ENCODE peak calls at places on chromosomes 11 and 22, in seven cellular contexts. P is NB4, K is ovary, O is body of pancreas, T is stomach, H is A549, X is endothelial cell of umbilical vein. D is an unnamed sample.

GRCh38 chr11:94895451-94895850 is 77.9 kb downstream of the CWC15 start:
- DNase-seq in P (no peak), K (no peak), O (no peak), T (no peak), H (peak; percentile 19), X (peak; percentile 42), D (no peak)

GRCh38 chr11:112195906-112196305 is 20.6 kb downstream of the BCO2 start:
- DNase-seq in P (peak; percentile 23), K (no peak), O (no peak), T (no peak), H (peak; percentile 11), X (no peak), D (no peak)

GRCh38 chr22:23117890-23118646 is 23.7 kb downstream of the RSPH14 start:
- DNase-seq in P (no peak), K (no peak), O (no peak), T (no peak), H (no peak), X (no peak), D (no peak)

GRCh38 chr11:82680252-82680651 is 53.4 kb downstream of the FAM181B start:
- DNase-seq in P (peak; percentile 48), K (no peak), O (no peak), T (no peak), H (no peak), X (no peak), D (no peak)

GRCh38 chr11:94975599-94975998 is 2.1 kb downstream of the KDM4D start:
- DNase-seq in P (no peak), K (no peak), O (no peak), T (no peak), H (no peak), X (no peak), D (no peak)

GRCh38 chr11:18700872-18701271 is 2.3 kb downstream of the TMEM86A start:
- DNase-seq in P (no peak), K (no peak), O (no peak), T (no peak), H (no peak), X (no peak), D (no peak)

GRCh38 chr11:122344281-122344680 is 228.3 kb upstream of the BLID start:
- DNase-seq in P (no peak), K (no peak), O (no peak), T (no peak), H (no peak), X (peak; percentile 8), D (no peak)

GRCh38 chr11:126638663-126639062 is 283.2 kb downstream of the ST3GAL4 start:
- DNase-seq in P (no peak), K (no peak), O (no peak), T (no peak), H (no peak), X (no peak), D (no peak)

GRCh38 chr11:112523477-112523876 is 262.8 kb upstream of the PLET1 start:
- DNase-seq in P (no peak), K (no peak), O (peak; percentile 63), T (no peak), H (no peak), X (no peak), D (no peak)

GRCh38 chr11:396511-396947 is 2.5 kb downstream of the PKP3 start:
- DNase-seq in P (no peak), K (no peak), O (no peak), T (no peak), H (peak; percentile 78), X (peak; percentile 40), D (no peak)

GRCh38 chr22:48418831-48419230 is 1408.8 kb downstream of the BRD1 start:
- DNase-seq in P (no peak), K (no peak), O (no peak), T (no peak), H (no peak), X (no peak), D (no peak)

GRCh38 chr22:16603448-16603768 is 10.8 kb upstream of the CCT8L2 start:
- DNase-seq in P (no peak), K (no peak), O (no peak), T (no peak), H (no peak), X (no peak), D (no peak)

GRCh38 chr22:32132783-32133182 is 26.3 kb downstream of the C22orf42 start:
- DNase-seq in P (no peak), K (no peak), O (no peak), T (no peak), H (no peak), X (no peak), D (no peak)

GRCh38 chr11:23404225-23405160 is 544.2 kb upstream of the CCDC179 start:
- DNase-seq in P (no peak), K (no peak), O (no peak), T (peak; percentile 22), H (no peak), X (no peak), D (no peak)

GRCh38 chr11:18457435-18457834 is 1.8 kb downstream of the LDHAL6A start:
- DNase-seq in P (no peak), K (no peak), O (no peak), T (peak; percentile 53), H (peak; percentile 13), X (peak; percentile 72), D (no peak)

GRCh38 chr22:42052765-42053164 is 17.8 kb downstream of the NAGA start:
- DNase-seq in P (no peak), K (no peak), O (no peak), T (no peak), H (no peak), X (no peak), D (no peak)

GRCh38 chr11:43920598-43921419 is 21.6 kb upstream of the C11orf96 start:
- DNase-seq in P (peak; percentile 74), K (peak; percentile 83), O (peak; percentile 22), T (peak; percentile 46), H (peak; percentile 97), X (peak; percentile 96), D (no peak)

GRCh38 chr11:776459-777287 is 614 bp downstream of the GATD1 start:
- DNase-seq in P (peak; percentile 68), K (no peak), O (peak; percentile 32), T (no peak), H (no peak), X (peak; percentile 26), D (no peak)

DNA sequence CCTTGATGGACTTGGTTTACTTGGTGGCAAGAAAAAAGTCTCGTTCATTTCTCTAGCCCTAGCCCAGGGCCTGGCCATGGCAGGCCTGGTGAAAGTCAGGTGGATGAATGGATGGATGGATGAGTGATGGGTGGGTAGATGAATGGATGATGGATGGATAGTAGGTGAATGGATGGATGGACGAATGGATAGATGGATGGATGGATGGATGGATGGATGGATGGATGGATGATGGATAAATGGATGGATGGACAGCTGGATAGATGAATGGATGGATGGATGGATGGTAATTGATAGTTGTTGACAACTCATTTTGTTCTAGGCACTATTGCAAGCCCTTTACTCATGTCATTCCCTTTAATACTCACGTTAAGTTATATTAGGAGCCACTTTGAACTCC is 86.1 kb upstream of the ANO1 start:
- DNase-seq in P (no peak), K (no peak), O (no peak), T (no peak), H (no peak), X (no peak), D (no peak)
- TF ChIP-seq POLR2A in P (no peak), K (no peak), O (no peak), T (no peak), H (no peak), X (no peak), D (no peak)

GRCh38 chr22:46244771-46245170 is 5.3 kb downstream of the CDPF1 start:
- DNase-seq in P (no peak), K (no peak), O (no peak), T (no peak), H (no peak), X (no peak), D (no peak)
- TF ChIP-seq POLR2A in P (no peak), K (no peak), O (no peak), T (no peak), H (no peak), X (no peak), D (no peak)

GRCh38 chr11:15675683-15676082 is 561.0 kb downstream of the INSC start:
- DNase-seq in P (no peak), K (no peak), O (no peak), T (no peak), H (no peak), X (no peak), D (no peak)
- TF ChIP-seq POLR2A in P (no peak), K (no peak), O (no peak), T (no peak), H (no peak), X (no peak), D (no peak)

GRCh38 chr11:134521001-134521400 is 109.0 kb upstream of the B3GAT1 start:
- DNase-seq in P (no peak), K (no peak), O (no peak), T (no peak), H (no peak), X (no peak), D (no peak)
- TF ChIP-seq POLR2A in P (no peak), K (no peak), O (no peak), T (no peak), H (no peak), X (no peak), D (no peak)

GRCh38 chr11:61869636-61870428 is 21.5 kb downstream of the FADS3 start:
- DNase-seq in P (no peak), K (no peak), O (no peak), T (no peak), H (no peak), X (no peak), D (no peak)
- TF ChIP-seq POLR2A in P (no peak), K (no peak), O (no peak), T (no peak), H (no peak), X (no peak), D (no peak)

DNA sequence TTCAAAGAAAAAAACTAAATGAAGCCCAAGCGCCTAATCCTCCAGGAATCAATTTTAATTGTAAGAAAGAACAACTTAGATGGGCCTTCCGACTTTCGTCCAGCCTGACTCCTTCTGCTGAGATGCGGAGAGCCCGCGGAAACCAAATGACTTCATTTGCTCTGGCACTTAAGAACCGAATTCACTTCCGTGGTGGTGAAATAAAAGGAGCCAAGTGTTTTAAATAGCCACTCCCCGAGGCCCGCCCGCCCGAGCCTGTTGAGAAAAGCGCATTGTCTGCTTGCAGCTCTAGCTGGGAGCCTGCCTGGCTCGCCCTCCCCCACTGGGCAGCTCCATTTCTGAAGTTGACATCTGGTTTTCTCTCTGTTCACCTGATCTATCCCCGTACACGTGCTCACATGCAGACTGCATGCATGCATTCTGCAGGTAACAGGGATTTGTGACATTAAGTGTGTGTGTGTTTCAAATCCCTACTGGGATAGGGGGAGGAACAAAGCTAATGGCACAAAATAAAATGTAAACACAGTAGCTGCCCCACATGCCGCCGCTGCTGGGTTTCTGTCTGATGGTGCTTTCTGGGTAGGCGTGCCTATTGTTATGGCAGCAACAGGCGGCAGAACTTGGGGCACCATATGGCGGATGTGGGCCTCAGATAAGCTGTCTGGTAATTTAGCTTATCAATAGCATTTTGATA is 6.2 kb downstream of the TEAD1 start:
- DNase-seq in P (peak; percentile 49), K (peak; percentile 72), O (peak; percentile 94), T (peak; percentile 88), H (peak; percentile 92), X (no peak), D (no peak)
- TF ChIP-seq POLR2A in P (no peak), K (no peak), O (peak; percentile 77), T (no peak), H (peak; percentile 38), X (no peak), D (no peak)